ENCODE peak calls at places on chromosomes 1 and 21, in four cellular contexts. J is neural progenitor cell, B is gastrocnemius medialis, Y is dorsolateral prefrontal cortex. F is an unnamed sample.

GRCh38 chr1:2635271-2636010 is 2.6 kb upstream of the MMEL1 start:
- DNase-seq in J (no peak), Y (no peak), B (no peak), F (no peak)

GRCh38 chr1:905071-905749 is 18.5 kb upstream of the SAMD11 start:
- DNase-seq in Y (peak; percentile 46), B (peak; percentile 26), J (peak; percentile 37), F (no peak)

GRCh38 chr1:198641506-198641905 is 2.7 kb downstream of the PTPRC start:
- DNase-seq in B (no peak), Y (no peak), J (no peak), F (no peak)

GRCh38 chr1:231628207-231628876 is 1.8 kb downstream of the DISC1 start:
- DNase-seq in B (no peak), Y (no peak), J (no peak), F (no peak)

GRCh38 chr1:215458084-215458483 is 109.0 kb upstream of the KCTD3 start:
- DNase-seq in B (no peak), J (no peak), Y (no peak), F (no peak)

GRCh38 chr1:245105815-245106410 is 48.9 kb upstream of the KIF26B start:
- DNase-seq in J (no peak), B (no peak), Y (no peak), F (no peak)

GRCh38 chr1:230279583-230279945 is 146.6 kb downstream of the PGBD5 start:
- DNase-seq in Y (no peak), J (no peak), B (peak; percentile 10), F (no peak)

GRCh38 chr21:15421521-15421920 is 308.3 kb upstream of the USP25 start:
- DNase-seq in Y (no peak), B (no peak), J (no peak), F (no peak)

GRCh38 chr1:60942291-60942690 is 140.1 kb upstream of the NFIA start:
- DNase-seq in Y (no peak), J (no peak), B (no peak), F (no peak)

GRCh38 chr1:7290971-7291970 is 479.8 kb upstream of the VAMP3 start:
- DNase-seq in J (no peak), Y (no peak), B (peak; percentile 81), F (no peak)

DNA sequence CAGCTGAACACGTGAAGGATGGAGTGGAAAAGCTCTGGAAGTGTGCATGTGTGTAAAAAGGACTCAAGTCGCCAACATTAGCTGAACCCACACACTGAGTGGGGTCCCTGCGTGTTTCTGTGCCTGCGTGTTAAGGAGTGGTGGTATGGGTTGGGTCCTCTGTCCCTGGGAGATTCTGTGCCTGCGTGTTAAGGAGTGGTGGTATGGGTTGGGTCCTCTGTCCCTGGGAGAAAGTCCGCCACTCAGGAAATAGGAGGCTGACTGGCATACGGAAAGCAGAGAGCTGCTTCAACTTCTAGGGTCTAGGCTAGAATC is 7.0 kb upstream of the SOX13 start:
- DNase-seq in B (no peak), Y (no peak), J (no peak), F (no peak)
- H3K4me3 ChIP-seq in B (no peak overlapping the region), Y (no peak overlapping the region), J (no peak overlapping the region), F (no peak overlapping the region)

DNA sequence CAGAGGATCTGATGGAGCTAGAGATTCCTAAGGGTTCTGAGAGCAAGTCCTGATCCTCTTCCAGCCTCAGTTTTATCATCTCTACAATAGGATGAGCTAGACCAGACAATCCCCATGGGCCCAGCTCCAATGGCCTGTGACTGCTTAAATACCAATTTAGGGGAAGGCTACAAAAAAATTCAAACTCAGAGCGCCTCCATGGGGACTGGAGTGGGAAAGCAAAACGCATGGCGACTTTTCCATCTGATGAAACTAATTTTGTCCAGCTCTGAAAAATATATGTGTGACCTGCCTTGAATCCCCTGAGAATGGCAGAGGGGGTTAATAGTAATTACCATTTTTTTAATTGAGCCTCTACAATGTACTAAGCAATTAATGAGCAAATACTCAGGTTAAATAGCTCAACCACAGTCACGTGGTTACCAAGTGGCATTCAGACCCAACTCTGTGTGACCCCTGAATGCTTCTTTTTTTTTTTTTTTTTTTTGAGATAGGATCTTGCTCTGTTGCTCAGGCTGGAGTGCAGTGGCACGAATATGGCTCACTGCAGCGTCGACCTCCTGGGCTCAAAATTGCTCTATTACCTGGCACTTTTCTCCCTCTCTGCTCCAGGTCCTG is 8.4 kb downstream of the EXTL1 start:
- DNase-seq in B (no peak), Y (no peak), J (peak; percentile 33), F (no peak)
- TF ChIP-seq CTCF in B (no peak), Y (no peak), J (peak; percentile 49), F (no peak)

GRCh38 chr1:159921700-159922498 is 3.4 kb downstream of the TAGLN2 start:
- DNase-seq in B (no peak), Y (no peak), J (no peak), F (no peak)
- H3K4me3 ChIP-seq in B (peak overlapping the region; percentile 77), Y (peak overlapping the region; percentile 66), J (no peak overlapping the region), F (peak overlapping the region; percentile 99)

DNA sequence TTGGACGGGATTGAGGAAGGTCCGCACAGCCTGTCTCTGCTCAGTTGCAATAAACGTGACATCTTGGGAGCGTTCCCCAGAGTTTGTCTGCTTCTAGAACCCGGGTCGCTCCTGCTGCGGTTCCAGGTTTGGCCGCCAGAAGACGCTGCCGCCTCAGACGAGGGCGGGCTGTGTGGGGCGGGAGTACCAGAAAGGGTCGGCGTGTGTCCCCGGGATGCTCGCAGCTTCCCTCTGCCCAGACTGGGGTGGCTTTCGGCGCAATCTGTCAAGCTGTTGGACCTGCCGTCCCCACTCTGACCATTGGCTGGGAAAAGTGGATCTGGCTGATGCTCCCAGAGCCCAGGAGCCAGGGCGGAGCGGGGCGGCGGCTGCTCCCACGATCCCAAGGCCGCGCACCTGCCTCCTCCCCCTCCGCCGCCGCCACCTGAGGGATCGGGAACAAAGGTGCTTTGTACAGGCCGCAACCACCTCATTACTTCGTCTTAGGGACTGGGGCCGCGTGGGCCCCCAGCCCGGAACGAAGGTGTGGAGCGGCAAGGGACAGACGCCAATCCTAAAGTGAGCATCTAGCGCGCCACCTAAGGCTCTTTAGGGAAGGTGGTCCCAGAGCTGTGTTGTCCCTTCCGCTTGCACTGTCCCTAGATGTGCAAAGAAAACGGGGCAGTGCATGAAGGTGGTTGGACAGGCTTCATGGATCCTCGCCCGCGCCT is 683 bp upstream of the EFNA4 start:
- DNase-seq in J (peak; percentile 88), Y (peak; percentile 56), B (no peak), F (no peak)
- TF ChIP-seq CTCF in J (peak; percentile 71), Y (peak; percentile 51), B (peak; percentile 44), F (peak; percentile 83)

GRCh38 chr1:150575072-150575489 is 4.3 kb downstream of the MCL1 start:
- DNase-seq in Y (no peak), B (peak; percentile 63), J (no peak), F (no peak)

GRCh38 chr1:150576367-150576711 is 3.1 kb downstream of the MCL1 start:
- DNase-seq in Y (no peak), B (no peak), J (no peak), F (no peak)

GRCh38 chr1:150572918-150573647 is 6.3 kb downstream of the MCL1 start:
- DNase-seq in B (no peak), Y (no peak), J (no peak), F (no peak)

GRCh38 chr1:150575518-150576366 is 3.7 kb downstream of the MCL1 start:
- DNase-seq in B (no peak), J (no peak), Y (no peak), F (no peak)

GRCh38 chr1:150574260-150575071 is 4.9 kb downstream of the MCL1 start:
- DNase-seq in B (no peak), J (no peak), Y (no peak), F (no peak)
- H3K4me3 ChIP-seq in B (peak overlapping the region; percentile 77), J (peak overlapping the region; percentile 71), Y (peak overlapping the region; percentile 98), F (peak overlapping the region; percentile 27)

DNA sequence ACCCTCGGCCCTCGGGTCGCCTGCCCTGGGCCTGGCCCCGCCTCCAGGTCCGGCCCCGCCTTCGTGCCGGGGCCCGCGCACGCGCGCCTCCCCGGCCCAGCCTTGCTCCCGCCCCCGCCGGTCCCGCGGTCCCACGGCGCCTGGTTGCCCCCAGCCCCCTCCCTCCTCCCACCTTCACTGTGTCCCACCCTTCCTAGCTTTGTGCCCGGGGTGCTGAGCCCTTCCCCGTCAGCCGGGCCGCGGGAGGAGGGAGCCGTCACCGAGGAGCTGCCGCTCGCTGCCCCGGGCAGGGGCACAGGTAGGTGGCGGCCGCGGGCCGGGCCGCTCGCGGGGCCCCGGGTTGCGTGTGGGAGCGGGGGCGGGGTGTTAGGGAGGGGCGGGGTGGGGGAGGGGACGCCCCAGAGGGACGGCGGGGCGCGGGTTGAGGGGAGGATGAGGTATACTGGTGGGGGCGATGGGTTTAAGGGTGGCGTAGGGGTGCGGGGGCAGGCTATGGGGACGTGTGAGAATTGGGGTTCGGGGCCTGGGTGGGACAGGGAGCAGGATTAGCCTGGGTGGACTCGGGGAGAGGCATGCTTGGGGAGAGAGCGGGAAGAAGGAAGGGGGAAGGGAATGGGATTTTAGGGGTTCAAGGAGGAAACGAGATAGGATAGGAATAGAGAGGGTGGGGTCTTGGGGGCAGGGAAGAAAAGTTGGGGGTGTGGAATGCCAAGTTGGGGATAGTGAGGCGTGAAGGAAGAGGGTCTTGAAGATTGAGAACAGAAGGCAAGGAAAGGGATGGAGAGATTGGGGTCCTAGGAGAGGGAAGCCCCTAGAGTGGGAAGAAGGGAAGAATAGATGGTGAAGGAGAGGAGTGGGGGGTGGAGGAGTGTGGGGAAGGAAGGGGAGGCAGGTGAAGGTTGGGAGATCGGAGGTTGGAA is at the start of gene LRRC42:
- DNase-seq in B (no peak), Y (no peak), J (peak; percentile 92), F (no peak)
- TF ChIP-seq CTCF in B (no peak), Y (no peak), J (peak; percentile 47), F (no peak)

GRCh38 chr1:154598871-154599635 is 8.9 kb downstream of the ADAR start:
- DNase-seq in J (no peak), B (no peak), Y (no peak), F (no peak)

GRCh38 chr1:154607748-154608521 is at the start of gene ADAR:
- DNase-seq in J (peak; percentile 85), Y (peak; percentile 82), B (peak; percentile 91), F (peak; percentile 94)

GRCh38 chr1:154599658-154600057 is 8.3 kb downstream of the ADAR start:
- DNase-seq in B (no peak), J (no peak), Y (no peak), F (no peak)

GRCh38 chr1:154607084-154607747 is 770 bp downstream of the ADAR start:
- DNase-seq in J (peak; percentile 63), Y (no peak), B (no peak), F (no peak)

DNA sequence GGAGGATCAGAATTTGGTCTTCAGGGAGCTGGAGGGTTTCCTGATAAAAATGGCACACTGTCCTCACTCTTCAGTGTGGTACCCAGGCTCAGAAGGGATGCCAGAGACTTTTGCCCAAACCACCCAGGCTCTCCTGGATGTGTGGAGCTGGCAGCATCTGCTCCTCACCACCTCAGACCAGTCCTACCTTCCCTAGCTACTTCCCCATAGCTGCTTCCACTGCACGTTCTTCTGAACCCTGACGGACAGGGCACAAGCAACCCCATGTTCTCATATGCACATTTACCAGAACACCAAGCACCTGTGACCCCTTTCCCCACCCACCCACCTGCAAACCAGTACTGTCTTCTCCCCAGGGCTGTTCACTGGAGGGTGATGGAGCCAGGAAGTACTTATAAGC is 4.7 kb downstream of the ADAR start:
- DNase-seq in Y (no peak), J (no peak), B (no peak), F (no peak)
- H3K4me3 ChIP-seq in Y (no peak overlapping the region), J (no peak overlapping the region), B (no peak overlapping the region), F (no peak overlapping the region)

F was measured in AG04449.